ENCODE peak calls at places on chromosomes 13 and 19, in seven cellular contexts. K is epithelial cell of proximal tubule, L is sigmoid colon, C is Calu3, G is cardiac muscle cell, V is endothelial cell, B is retinal pigment epithelial cell. N is an unnamed sample.

GRCh38 chr13:39600766-39601165 is 2.2 kb downstream of the LHFPL6 start:
- DNase-seq in V (peak), K (no peak), B (no peak), L (peak), G (peak), C (no peak), N (peak)

GRCh38 chr13:101332583-101332982 is 83.7 kb downstream of the NALCN start:
- DNase-seq in B (no peak), K (no peak), C (no peak), G (no peak), V (no peak), L (no peak), N (no peak)

GRCh38 chr13:38141792-38142191 is 207.9 kb upstream of the UFM1 start:
- DNase-seq in C (no peak), G (peak), V (no peak), L (no peak), K (no peak), B (peak), N (no peak)

GRCh38 chr19:42250249-42250665 is 4.7 kb downstream of the ERF start:
- DNase-seq in V (no peak), G (no peak), K (no peak), L (peak), C (no peak), B (no peak), N (no peak)

GRCh38 chr19:33524024-33524664 is 2.6 kb upstream of the PEPD start:
- DNase-seq in K (no peak), C (no peak), V (no peak), B (no peak), L (peak), G (peak), N (peak)

GRCh38 chr13:110107568-110108347 is 199.2 kb downstream of the COL4A1 start:
- DNase-seq in G (peak), L (no peak), V (peak), B (no peak), C (no peak), K (no peak), N (no peak)

GRCh38 chr13:98798849-98799645 is 46.6 kb upstream of the SLC15A1 start:
- DNase-seq in L (no peak), G (peak), K (no peak), V (no peak), C (no peak), B (no peak), N (no peak)

GRCh38 chr13:51000058-51000457 is 90.5 kb downstream of the RNASEH2B start:
- DNase-seq in V (no peak), C (no peak), B (no peak), K (no peak), G (no peak), L (no peak), N (no peak)

GRCh38 chr13:49580980-49581680 is 4.2 kb downstream of the RCBTB1 start:
- DNase-seq in V (no peak), K (no peak), B (no peak), G (no peak), L (no peak), C (no peak), N (no peak)

GRCh38 chr13:24650157-24650556 is 30.1 kb upstream of the ATP12A start:
- DNase-seq in L (no peak), V (no peak), B (no peak), K (no peak), C (no peak), G (peak), N (no peak)

GRCh38 chr19:37306383-37306963 is 64.4 kb upstream of the ZNF527 start:
- DNase-seq in B (no peak), G (no peak), V (no peak), K (no peak), C (no peak), L (no peak), N (no peak)

GRCh38 chr13:50626031-50626643 is 217.4 kb downstream of the DLEU7 start:
- DNase-seq in G (peak), V (no peak), K (peak), B (no peak), L (no peak), C (no peak), N (no peak)

GRCh38 chr19:18633321-18633720 is 3.5 kb upstream of the KLHL26 start:
- DNase-seq in K (no peak), V (no peak), G (no peak), C (no peak), B (no peak), L (no peak), N (no peak)

GRCh38 chr13:108963276-108963810 is 333.9 kb downstream of the MYO16 start:
- DNase-seq in B (no peak), C (no peak), G (no peak), K (no peak), L (no peak), V (no peak), N (no peak)

GRCh38 chr19:45368737-45369340 is 1.5 kb downstream of the ERCC2 start:
- DNase-seq in G (no peak), K (no peak), B (no peak), V (no peak), L (no peak), C (no peak), N (no peak)

GRCh38 chr13:42123600-42123999 is 75.2 kb downstream of the DGKH start:
- DNase-seq in G (no peak), L (no peak), V (no peak), B (no peak), K (no peak), C (no peak), N (no peak)
- TF ChIP-seq CTCF in G (no peak), L (no peak), V (no peak), B (no peak), K (no peak), C (no peak), N (no peak)

GRCh38 chr19:38469151-38469550 is 35.7 kb downstream of the RYR1 start:
- DNase-seq in B (no peak), C (no peak), L (no peak), K (no peak), V (no peak), G (no peak), N (no peak)
- TF ChIP-seq CTCF in B (no peak), C (no peak), L (no peak), K (no peak), V (no peak), G (no peak), N (no peak)

GRCh38 chr13:30318026-30318425 is 10.7 kb upstream of the KATNAL1 start:
- DNase-seq in B (no peak), V (no peak), K (no peak), G (peak), C (no peak), L (no peak), N (no peak)
- TF ChIP-seq CTCF in B (no peak), V (no peak), K (no peak), G (no peak), C (no peak), L (no peak), N (no peak)

DNA sequence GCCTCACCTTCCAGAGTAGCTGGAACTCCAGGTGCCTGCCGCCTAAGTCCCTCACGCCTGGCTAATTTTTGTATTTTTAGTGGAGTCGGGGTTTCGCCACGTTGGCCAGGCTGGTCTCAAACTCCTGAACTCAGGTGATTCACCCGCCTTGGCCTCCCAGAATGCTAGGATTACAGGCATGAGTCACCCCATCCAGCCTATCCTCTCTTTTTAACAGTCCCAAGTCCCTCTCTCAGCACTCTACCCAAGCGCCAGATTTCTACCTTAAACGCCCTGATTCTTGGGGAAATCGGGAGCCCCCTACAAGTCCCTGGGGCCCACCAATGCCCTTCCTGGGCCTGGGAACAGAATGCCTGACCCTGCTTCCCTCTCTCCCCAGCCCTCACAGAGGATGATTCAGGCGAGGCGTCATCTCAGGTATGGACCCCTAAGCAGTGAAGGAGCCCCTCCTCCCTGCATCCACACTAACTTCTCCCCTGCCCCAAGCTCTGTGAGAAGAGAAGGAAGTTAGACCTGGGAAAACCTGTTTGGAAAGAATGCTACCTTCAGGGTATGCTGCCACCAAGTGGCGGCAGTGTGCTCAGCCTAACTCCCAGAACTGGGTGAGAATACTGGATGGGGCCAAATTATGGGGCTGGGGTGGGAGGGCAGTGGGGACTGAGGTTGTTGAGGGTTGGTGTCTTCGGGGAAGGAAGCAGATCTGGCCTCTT is 20.8 kb upstream of the EBI3 start:
- DNase-seq in K (no peak), C (peak), V (no peak), G (peak), L (no peak), B (no peak), N (no peak)
- TF ChIP-seq CTCF in K (peak), C (peak), V (no peak), G (peak), L (no peak), B (peak), N (no peak)

GRCh38 chr13:28384789-28385188 is 110.1 kb downstream of the FLT1 start:
- DNase-seq in L (no peak), K (no peak), G (no peak), B (no peak), V (no peak), C (no peak), N (no peak)
- TF ChIP-seq CTCF in L (no peak), K (no peak), G (no peak), B (no peak), V (no peak), C (no peak), N (no peak)

DNA sequence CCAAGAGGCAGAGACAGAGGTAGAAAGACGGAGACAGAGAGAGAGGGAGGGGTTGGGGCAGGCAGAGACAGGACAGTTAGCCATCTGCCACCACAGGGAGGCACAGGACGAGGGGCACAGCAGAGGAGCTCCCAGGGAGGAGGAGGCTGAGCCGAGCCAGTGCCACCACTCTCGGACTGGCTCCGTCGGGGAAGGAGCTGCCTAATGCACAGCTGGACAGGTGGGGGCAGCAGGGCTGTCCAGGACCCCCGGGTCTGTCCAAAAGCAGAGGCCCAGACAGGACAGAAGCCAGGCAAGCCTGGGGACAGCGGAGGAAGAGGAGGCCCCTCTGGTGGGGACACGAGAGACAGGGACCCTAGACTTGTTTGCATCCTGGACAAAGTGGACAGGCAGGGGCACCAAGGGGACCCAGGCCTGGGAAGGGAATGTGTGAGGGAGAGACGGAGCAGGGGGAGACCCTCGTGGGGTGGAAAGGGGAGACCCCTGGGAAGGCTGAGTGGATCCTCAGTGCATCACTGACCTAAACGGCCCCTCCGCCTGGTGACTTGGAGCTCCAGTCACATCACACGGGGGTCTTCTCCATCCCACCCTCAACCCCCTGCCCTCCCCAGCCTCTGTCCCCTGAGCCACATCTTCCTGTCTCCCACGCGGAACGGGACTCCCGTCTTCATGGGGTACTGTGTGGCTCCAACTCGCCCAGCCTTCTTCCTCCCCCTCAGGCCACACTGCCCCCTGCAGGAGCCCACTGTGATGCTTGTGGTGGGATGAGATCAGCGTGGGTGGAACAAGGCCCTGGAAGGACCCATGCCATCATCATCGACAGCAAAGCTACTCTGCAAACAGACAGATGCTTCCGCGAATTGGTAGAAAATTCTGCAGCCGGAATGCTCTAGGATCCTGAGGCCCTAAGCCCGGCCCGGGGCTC is 889 bp downstream of the F10 start:
- DNase-seq in B (no peak), K (no peak), C (no peak), L (no peak), V (peak), G (no peak), N (no peak)
- TF ChIP-seq CTCF in B (peak), K (peak), C (no peak), L (no peak), V (no peak), G (no peak), N (no peak)

GRCh38 chr19:3513198-3514140 is 7.4 kb downstream of the FZR1 start:
- DNase-seq in V (no peak), K (no peak), C (no peak), L (no peak), B (no peak), G (no peak), N (no peak)
- TF ChIP-seq CTCF in V (no peak), K (no peak), C (no peak), L (no peak), B (peak), G (no peak), N (no peak)